ENCODE peak calls at places on chromosome 21, in nine cellular contexts. A is esophagus squamous epithelium, O is AG09319, J is GF-D8, R is retina, T is HFFc6, D is omental fat pad, C is progenitor cell of endocrine pancreas, M is memory B cell. Y is an unnamed sample.

GRCh38 chr21:25094695-25095094 is 512.6 kb downstream of the MRPL39 start:
- DNase-seq in A (no peak), O (no peak), J (no peak), R (no peak), T (no peak), D (no peak), C (no peak), M (no peak), Y (no peak)

GRCh38 chr21:44931501-44932365 is 8.1 kb upstream of the SLX9 start:
- DNase-seq in A (no peak), O (no peak), J (no peak), R (peak), T (no peak), D (no peak), C (no peak), M (no peak), Y (no peak)

GRCh38 chr21:42400525-42400924 is 3.2 kb upstream of the UBASH3A start:
- DNase-seq in A (no peak), O (no peak), J (no peak), R (no peak), T (no peak), D (no peak), C (no peak), M (no peak), Y (no peak)

GRCh38 chr21:26835714-26836265 is 9.4 kb downstream of the ADAMTS1 start:
- DNase-seq in A (no peak), O (no peak), J (no peak), R (no peak), T (no peak), D (no peak), C (no peak), M (no peak), Y (no peak)

GRCh38 chr21:32772281-32773047 is 909 bp upstream of the PAXBP1 start:
- DNase-seq in A (no peak), O (no peak), J (peak), R (peak), T (no peak), D (no peak), C (no peak), M (no peak), Y (no peak)

GRCh38 chr21:33951276-33952178 is 35.9 kb upstream of the ATP5PO start:
- DNase-seq in A (no peak), O (no peak), J (no peak), R (no peak), T (peak), D (no peak), C (no peak), M (no peak), Y (no peak)

GRCh38 chr21:27704567-27705166 is 737.8 kb upstream of the ADAMTS5 start:
- DNase-seq in A (no peak), O (no peak), J (no peak), R (no peak), T (no peak), D (no peak), C (no peak), M (no peak), Y (no peak)

GRCh38 chr21:40548134-40548533 is 298.8 kb downstream of the DSCAM start:
- DNase-seq in A (no peak), O (no peak), J (no peak), R (no peak), T (no peak), D (no peak), C (no peak), M (no peak), Y (no peak)

GRCh38 chr21:45983981-45984551 is 2.5 kb downstream of the COL6A1 start:
- DNase-seq in A (no peak), O (no peak), J (no peak), R (no peak), T (no peak), D (no peak), C (no peak), M (no peak), Y (no peak)

GRCh38 chr21:42621166-42621827 is 32.1 kb upstream of the PDE9A start:
- DNase-seq in A (no peak), O (no peak), J (no peak), R (no peak), T (no peak), D (no peak), C (no peak), M (no peak), Y (no peak)

GRCh38 chr21:9839011-9839661 is 682.2 kb upstream of the TPTE start:
- DNase-seq in A (no peak), O (no peak), J (no peak), R (no peak), T (no peak), D (no peak), C (no peak), M (no peak), Y (no peak)

GRCh38 chr21:34047835-34048234 is 25.5 kb upstream of the MRPS6 start:
- DNase-seq in A (no peak), O (no peak), J (no peak), R (no peak), T (no peak), D (no peak), C (no peak), M (no peak), Y (no peak)

GRCh38 chr21:17550671-17551308 is 37.9 kb downstream of the CXADR start:
- DNase-seq in A (no peak), O (no peak), J (no peak), R (no peak), T (no peak), D (no peak), C (no peak), M (no peak), Y (no peak)

GRCh38 chr21:26686278-26686677 is 113.2 kb upstream of the CYYR1 start:
- DNase-seq in A (no peak), O (no peak), J (no peak), R (no peak), T (peak), D (no peak), C (no peak), M (peak), Y (no peak)

GRCh38 chr21:31873696-31874599 is 1.1 kb downstream of the HUNK start:
- DNase-seq in A (no peak), O (no peak), J (no peak), R (peak), T (no peak), D (peak), C (peak), M (peak), Y (no peak)

Y was measured in thoracic aorta.